ENCODE peak calls at places on chromosome 18, in nine cellular contexts. F is A549; L is HCT116; Q is pancreas; I is CD8-positive, alpha-beta T cell; T is OCI-LY7; W is RWPE2; E is lower leg skin; D is stomach. H is an unnamed sample.
A peak's percentile ranks its signal among the peaks of the same experiment; 100 is the strongest.

GRCh38 chr18:3931542-3932112 is 481.7 kb downstream of the TGIF1 start:
- DNase-seq in F (no peak), T (no peak), I (no peak), Q (no peak), D (no peak), W (no peak), L (no peak), E (no peak), H (no peak)

GRCh38 chr18:45619062-45619825 is 4.0 kb downstream of the SLC14A2 start:
- DNase-seq in D (no peak), E (peak; percentile 51), Q (no peak), T (no peak), I (no peak), W (no peak), F (no peak), L (no peak), H (no peak)

GRCh38 chr18:46587568-46587967 is 69.5 kb downstream of the LOXHD1 start:
- DNase-seq in T (no peak), Q (no peak), I (no peak), L (no peak), W (no peak), D (no peak), F (no peak), E (no peak), H (no peak)

GRCh38 chr18:35000457-35000856 is 40.8 kb upstream of the MAPRE2 start:
- DNase-seq in T (no peak), F (no peak), L (no peak), Q (no peak), D (no peak), W (no peak), I (no peak), E (no peak), H (no peak)

GRCh38 chr18:10936211-10937053 is 212.9 kb downstream of the PIEZO2 start:
- DNase-seq in Q (no peak), D (no peak), E (no peak), W (no peak), F (no peak), L (no peak), T (no peak), I (no peak), H (no peak)

GRCh38 chr18:50285631-50286321 is 1.7 kb downstream of the CXXC1 start:
- DNase-seq in T (no peak), E (no peak), Q (no peak), I (peak; percentile 21), L (no peak), D (no peak), F (no peak), W (no peak), H (no peak)

GRCh38 chr18:22485808-22486244 is 68.1 kb upstream of the CTAGE1 start:
- DNase-seq in T (no peak), L (no peak), D (no peak), E (no peak), Q (no peak), I (no peak), F (no peak), W (no peak), H (no peak)

GRCh38 chr18:34807106-34807796 is 97.2 kb downstream of the DTNA start:
- DNase-seq in E (no peak), W (no peak), T (no peak), D (no peak), Q (no peak), F (no peak), I (no peak), L (peak; percentile 76), H (no peak)

GRCh38 chr18:12890500-12890899 is 6.5 kb upstream of the PTPN2 start:
- DNase-seq in F (no peak), E (no peak), T (no peak), I (no peak), Q (no peak), L (no peak), D (no peak), W (no peak), H (no peak)
- TF ChIP-seq CTCF in F (no peak), E (no peak), T (peak; percentile 40), I (no peak), Q (no peak), L (no peak), D (no peak), W (no peak), H (no peak)

GRCh38 chr18:43789234-43790000 is 512.1 kb upstream of the SYT4 start:
- DNase-seq in L (no peak), T (no peak), I (no peak), F (no peak), W (no peak), D (no peak), E (no peak), Q (no peak), H (no peak)
- TF ChIP-seq CTCF in L (no peak), T (no peak), I (no peak), F (no peak), W (peak; percentile 27), D (no peak), E (no peak), Q (no peak), H (no peak)

GRCh38 chr18:54622084-54622483 is 31.0 kb downstream of the DYNAP start:
- DNase-seq in T (no peak), D (no peak), F (no peak), I (no peak), W (no peak), Q (no peak), E (no peak), L (no peak), H (no peak)
- TF ChIP-seq CTCF in T (no peak), D (no peak), F (no peak), I (no peak), W (peak; percentile 7), Q (no peak), E (no peak), L (peak; percentile 38), H (no peak)

GRCh38 chr18:49206717-49207116 is 253.7 kb downstream of the DYM start:
- DNase-seq in Q (no peak), E (no peak), F (no peak), D (no peak), L (no peak), W (no peak), T (peak; percentile 16), I (no peak), H (no peak)
- TF ChIP-seq CTCF in Q (no peak), E (no peak), F (no peak), D (no peak), L (no peak), W (peak; percentile 48), T (no peak), I (no peak), H (no peak)